ENCODE peak calls at places on chromosomes 2 and 18, in six cellular contexts. Q, W, M, R, V and A are unnamed samples.

GRCh38 chr2:153068067-153068466 is 349.6 kb downstream of the ARL6IP6 start:
- DNase-seq in Q (no peak), W (no peak), M (no peak), V (no peak), R (no peak), A (no peak)

GRCh38 chr2:141109633-141110032 is 1021.2 kb downstream of the LRP1B start:
- DNase-seq in R (no peak), M (no peak), W (no peak), Q (no peak), V (no peak), A (no peak)

GRCh38 chr2:39133215-39133851 is 12.5 kb upstream of the SOS1 start:
- DNase-seq in W (peak; percentile 21), V (no peak), M (no peak), R (no peak), Q (no peak), A (no peak)

GRCh38 chr2:3641841-3642421 is 16.1 kb upstream of the ALLC start:
- DNase-seq in Q (no peak), V (no peak), W (no peak), R (no peak), M (no peak), A (peak; percentile 63)

GRCh38 chr2:224127871-224128501 is 88.9 kb upstream of the SERPINE2 start:
- DNase-seq in R (peak; percentile 17), M (no peak), V (no peak), W (no peak), Q (no peak), A (no peak)

GRCh38 chr2:168147858-168148794 is 99.3 kb downstream of the STK39 start:
- DNase-seq in V (no peak), M (no peak), Q (no peak), W (no peak), R (no peak), A (no peak)

GRCh38 chr2:238091426-238092060 is 8.6 kb upstream of the ESPNL start:
- DNase-seq in M (no peak), W (no peak), V (no peak), R (peak; percentile 4), Q (no peak), A (no peak)

GRCh38 chr2:235793163-235793752 is 299.4 kb downstream of the AGAP1 start:
- DNase-seq in V (no peak), W (peak; percentile 4), Q (no peak), M (peak; percentile 6), R (no peak), A (no peak)

GRCh38 chr18:8453528-8453927 is 155.7 kb upstream of the RAB12 start:
- DNase-seq in V (no peak), Q (no peak), W (no peak), R (no peak), M (no peak), A (no peak)

GRCh38 chr18:23485386-23485785 is 17.9 kb upstream of the RMC1 start:
- DNase-seq in V (no peak), M (no peak), W (no peak), R (no peak), Q (no peak), A (no peak)

GRCh38 chr2:215880970-215881369 is 132.4 kb downstream of the MREG start:
- DNase-seq in M (peak; percentile 63), R (no peak), Q (no peak), V (no peak), W (no peak), A (peak; percentile 68)

GRCh38 chr2:3595409-3595808 is 497 bp downstream of the COLEC11 start:
- DNase-seq in R (no peak), M (no peak), V (no peak), W (no peak), Q (no peak), A (no peak)

GRCh38 chr2:138707424-138708074 is 72.6 kb downstream of the NXPH2 start:
- DNase-seq in V (no peak), Q (no peak), M (no peak), W (no peak), R (no peak), A (no peak)

GRCh38 chr18:1954583-1955312 is 616.6 kb downstream of the METTL4 start:
- DNase-seq in Q (no peak), M (no peak), V (no peak), W (no peak), R (no peak), A (no peak)

GRCh38 chr2:241122376-241123002 is 20.4 kb upstream of the MTERF4 start:
- DNase-seq in W (no peak), Q (no peak), V (no peak), R (no peak), M (no peak), A (no peak)

GRCh38 chr2:35830833-35831232 is 524.7 kb upstream of the CRIM1 start:
- DNase-seq in M (no peak), Q (no peak), W (no peak), R (no peak), V (no peak), A (no peak)

GRCh38 chr18:8351173-8351572 is 258.1 kb upstream of the RAB12 start:
- DNase-seq in W (no peak), Q (no peak), V (no peak), R (no peak), M (no peak), A (no peak)

GRCh38 chr2:207692206-207693065 is 19.0 kb upstream of the CCNYL1 start:
- DNase-seq in W (peak; percentile 61), Q (no peak), V (peak; percentile 34), R (peak; percentile 57), M (peak; percentile 40), A (peak; percentile 48)

GRCh38 chr2:133077259-133077822 is 407.3 kb upstream of the LYPD1 start:
- DNase-seq in M (no peak), Q (no peak), R (no peak), V (no peak), W (no peak), A (no peak)

GRCh38 chr18:59514193-59514592 is 155.1 kb upstream of the LMAN1 start:
- DNase-seq in R (peak; percentile 17), M (no peak), Q (no peak), V (no peak), W (no peak), A (no peak)

GRCh38 chr2:102915128-102915527 is 153.3 kb downstream of the TMEM182 start:
- DNase-seq in W (no peak), R (no peak), M (no peak), V (no peak), Q (no peak), A (peak; percentile 21)

GRCh38 chr2:45370367-45370766 is 240.7 kb downstream of the SRBD1 start:
- DNase-seq in W (no peak), R (no peak), V (no peak), Q (no peak), M (no peak), A (no peak)

GRCh38 chr2:159736048-159736447 is 23.7 kb downstream of the MARCHF7 start:
- DNase-seq in Q (no peak), M (no peak), V (no peak), R (no peak), W (no peak), A (no peak)

GRCh38 chr2:53994735-53995538 is 24.1 kb upstream of the PSME4 start:
- DNase-seq in Q (no peak), V (peak; percentile 41), W (no peak), M (peak; percentile 48), R (no peak), A (no peak)

GRCh38 chr2:212814941-212815340 is 276.3 kb upstream of the ERBB4 start:
- DNase-seq in V (no peak), M (no peak), R (no peak), W (no peak), Q (no peak), A (no peak)

GRCh38 chr2:200319587-200320337 is 13.3 kb downstream of the SPATS2L start:
- DNase-seq in R (no peak), M (no peak), V (no peak), W (no peak), Q (no peak), A (no peak)

GRCh38 chr18:32349728-32350395 is 120.8 kb downstream of the GAREM1 start:
- DNase-seq in Q (no peak), M (no peak), W (no peak), V (no peak), R (peak; percentile 80), A (peak; percentile 83)

GRCh38 chr18:58277457-58277739 is 233.4 kb downstream of the NEDD4L start:
- DNase-seq in R (no peak), M (no peak), W (no peak), Q (no peak), V (no peak), A (no peak)

GRCh38 chr2:240892925-240893324 is 3.0 kb downstream of the MAB21L4 start:
- DNase-seq in W (no peak), Q (no peak), R (no peak), M (no peak), V (no peak), A (no peak)

GRCh38 chr2:101741775-101742520 is 44.4 kb downstream of the MAP4K4 start:
- DNase-seq in V (no peak), R (no peak), W (no peak), Q (no peak), M (no peak), A (no peak)
- H3K4me3 ChIP-seq in V (no peak overlapping the region), R (no peak overlapping the region), W (no peak overlapping the region), Q (peak overlapping the region; percentile 22), M (no peak overlapping the region), A (no peak overlapping the region)

GRCh38 chr18:48841381-48842258 is 109.1 kb downstream of the SMAD7 start:
- DNase-seq in Q (no peak), M (no peak), R (no peak), V (no peak), W (no peak), A (no peak)
- H3K4me3 ChIP-seq in Q (no peak overlapping the region), M (no peak overlapping the region), R (no peak overlapping the region), V (peak overlapping the region; percentile 34), W (no peak overlapping the region), A (no peak overlapping the region)

DNA sequence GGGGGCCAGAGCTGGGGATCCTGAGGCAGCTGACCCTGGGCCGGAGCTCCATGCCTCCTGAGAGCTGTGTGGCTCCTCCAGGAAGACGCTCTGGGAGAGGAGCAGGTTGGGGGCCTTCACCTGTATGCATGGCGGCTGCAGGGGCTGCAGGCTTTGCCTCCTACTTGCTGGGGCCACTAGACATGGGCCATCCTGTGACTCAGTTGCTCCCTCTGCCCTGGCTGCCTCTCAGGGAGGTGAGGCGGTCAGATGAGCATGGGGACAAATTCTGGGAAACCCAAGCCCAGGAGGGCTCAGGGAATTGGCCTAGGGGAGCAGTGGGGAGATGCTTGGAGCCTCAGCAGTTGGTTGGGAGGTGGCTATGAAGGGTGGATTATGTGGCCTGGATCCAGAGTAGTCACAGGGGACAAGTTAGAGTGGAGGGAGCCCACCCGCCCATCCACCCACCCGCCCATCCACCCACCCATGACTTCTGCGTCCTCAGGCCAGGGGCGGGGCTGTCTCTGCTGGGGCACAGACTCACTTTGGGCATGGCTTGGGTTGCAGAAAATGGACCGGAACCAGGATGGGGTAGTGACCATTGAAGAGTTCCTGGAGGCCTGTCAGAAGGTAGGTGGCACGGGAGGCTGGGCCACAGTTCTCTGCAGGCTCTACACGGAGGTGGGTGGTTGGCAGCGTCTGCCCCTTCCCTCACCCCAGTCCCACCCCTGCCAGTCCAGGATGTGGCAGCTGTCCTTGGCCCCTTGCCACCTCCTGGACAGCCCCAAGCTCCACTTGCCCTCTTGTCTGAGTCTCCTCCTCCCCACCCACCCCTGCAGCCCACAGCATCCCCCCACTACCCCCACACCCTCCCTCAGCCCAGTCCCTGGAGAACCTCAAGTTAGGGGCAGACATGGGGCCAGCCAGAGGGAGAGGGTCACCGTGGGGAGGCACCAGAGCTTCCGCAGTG is 19.5 kb upstream of the FAHD2A start:
- DNase-seq in Q (no peak), V (no peak), M (no peak), R (peak; percentile 7), W (no peak), A (no peak)
- H3K4me3 ChIP-seq in Q (no peak overlapping the region), V (no peak overlapping the region), M (no peak overlapping the region), R (no peak overlapping the region), W (no peak overlapping the region), A (no peak overlapping the region)

GRCh38 chr2:230708204-230708603 is 4.4 kb upstream of the CAB39 start:
- DNase-seq in M (no peak), V (no peak), R (no peak), Q (no peak), W (no peak), A (no peak)
- H3K4me3 ChIP-seq in M (no peak overlapping the region), V (no peak overlapping the region), R (no peak overlapping the region), Q (no peak overlapping the region), W (no peak overlapping the region), A (no peak overlapping the region)

GRCh38 chr2:73215254-73215653 is 1.2 kb downstream of the SMYD5 start:
- DNase-seq in M (no peak), R (no peak), W (no peak), Q (no peak), V (no peak), A (no peak)
- H3K4me3 ChIP-seq in M (peak overlapping the region; percentile 88), R (peak overlapping the region; percentile 100), W (peak overlapping the region; percentile 95), Q (no peak overlapping the region), V (no peak overlapping the region), A (peak overlapping the region; percentile 95)